ENCODE peak calls at places on chromosomes 11 and 22, in four cellular contexts. One of them, this sample, is unnamed.

GRCh38 chr11:73262851-73263495 is 9.2 kb upstream of the P2RY6 start:
- DNase-seq in NCI-H1092: no peak
- DNase-seq in HepG2: no peak
- DNase-seq in ELR: peak; percentile 42
- DNase-seq in this sample: peak; percentile 67

GRCh38 chr11:27868226-27868625 is 168.0 kb upstream of the BDNF start:
- DNase-seq in NCI-H1092: no peak
- DNase-seq in HepG2: no peak
- DNase-seq in ELR: no peak
- DNase-seq in this sample: no peak

GRCh38 chr11:35618497-35619029 is 303 bp downstream of the FJX1 start:
- DNase-seq in NCI-H1092: no peak
- DNase-seq in HepG2: no peak
- DNase-seq in ELR: peak; percentile 63
- DNase-seq in this sample: peak; percentile 38

GRCh38 chr11:124536520-124536919 is 6.9 kb downstream of the OR8B12 start:
- DNase-seq in NCI-H1092: no peak
- DNase-seq in HepG2: peak; percentile 69
- DNase-seq in ELR: peak; percentile 57
- DNase-seq in this sample: peak; percentile 79

GRCh38 chr22:39959640-39960447 is at the start of gene TMA7B:
- DNase-seq in NCI-H1092: no peak
- DNase-seq in HepG2: no peak
- DNase-seq in ELR: peak; percentile 81
- DNase-seq in this sample: peak; percentile 71

GRCh38 chr22:19943665-19944026 is 2.0 kb upstream of the TXNRD2 start:
- DNase-seq in NCI-H1092: no peak
- DNase-seq in HepG2: peak; percentile 61
- DNase-seq in ELR: peak; percentile 83
- DNase-seq in this sample: peak; percentile 77

GRCh38 chr11:105142167-105142566 is 2.6 kb upstream of the CARD18 start:
- DNase-seq in NCI-H1092: no peak
- DNase-seq in HepG2: no peak
- DNase-seq in ELR: no peak
- DNase-seq in this sample: no peak

GRCh38 chr11:70590356-70590991 is 192.1 kb downstream of the CTTN start:
- DNase-seq in NCI-H1092: no peak
- DNase-seq in HepG2: no peak
- DNase-seq in ELR: no peak
- DNase-seq in this sample: no peak

GRCh38 chr22:18997925-18998315 is 61.8 kb upstream of the PRODH start:
- DNase-seq in NCI-H1092: no peak
- DNase-seq in HepG2: no peak
- DNase-seq in ELR: no peak
- DNase-seq in this sample: no peak

GRCh38 chr11:35857922-35858321 is 85.9 kb upstream of the LDLRAD3 start:
- DNase-seq in NCI-H1092: no peak
- DNase-seq in HepG2: no peak
- DNase-seq in ELR: no peak
- DNase-seq in this sample: no peak

GRCh38 chr11:100594320-100594719 is 92.8 kb upstream of the ARHGAP42 start:
- DNase-seq in NCI-H1092: no peak
- DNase-seq in HepG2: no peak
- DNase-seq in ELR: no peak
- DNase-seq in this sample: no peak

GRCh38 chr22:20885557-20886323 is 26.9 kb downstream of the SNAP29 start:
- DNase-seq in NCI-H1092: peak; percentile 51
- DNase-seq in HepG2: peak; percentile 85
- DNase-seq in ELR: peak; percentile 85
- DNase-seq in this sample: peak; percentile 79

GRCh38 chr11:63552921-63553320 is 10.3 kb downstream of the PLAAT2 start:
- DNase-seq in NCI-H1092: no peak
- DNase-seq in HepG2: no peak
- DNase-seq in ELR: no peak
- DNase-seq in this sample: no peak

GRCh38 chr11:75733346-75734107 is 15.9 kb downstream of the MOGAT2 start:
- DNase-seq in NCI-H1092: peak; percentile 77
- DNase-seq in HepG2: no peak
- DNase-seq in ELR: peak; percentile 13
- DNase-seq in this sample: no peak

GRCh38 chr11:132126973-132127900 is 756.8 kb downstream of the NTM start:
- DNase-seq in NCI-H1092: peak; percentile 88
- DNase-seq in HepG2: peak; percentile 3
- DNase-seq in ELR: peak; percentile 91
- DNase-seq in this sample: peak; percentile 90

GRCh38 chr11:8988329-8989234 is 15.2 kb downstream of the NRIP3 start:
- DNase-seq in NCI-H1092: no peak
- DNase-seq in HepG2: no peak
- DNase-seq in ELR: peak; percentile 68
- DNase-seq in this sample: peak; percentile 52

GRCh38 chr11:2169001-2169370 is 2.6 kb downstream of the TH start:
- DNase-seq in NCI-H1092: no peak
- DNase-seq in HepG2: no peak
- DNase-seq in ELR: no peak
- DNase-seq in this sample: no peak

GRCh38 chr11:44737686-44738085 is 10.9 kb downstream of the TSPAN18 start:
- DNase-seq in NCI-H1092: no peak
- DNase-seq in HepG2: no peak
- DNase-seq in ELR: no peak
- DNase-seq in this sample: no peak

GRCh38 chr11:84019576-84020194 is 733.5 kb upstream of the CCDC90B start:
- DNase-seq in NCI-H1092: no peak
- DNase-seq in HepG2: no peak
- DNase-seq in ELR: peak; percentile 53
- DNase-seq in this sample: peak; percentile 68

GRCh38 chr11:126112547-126112946 is 49.9 kb upstream of the CDON start:
- DNase-seq in NCI-H1092: no peak
- DNase-seq in HepG2: no peak
- DNase-seq in ELR: no peak
- DNase-seq in this sample: peak; percentile 72

GRCh38 chr11:1323779-1324178 is 14.3 kb upstream of the TOLLIP start:
- DNase-seq in NCI-H1092: no peak
- DNase-seq in HepG2: no peak
- DNase-seq in ELR: no peak
- DNase-seq in this sample: no peak

GRCh38 chr11:1746516-1746931 is 3.9 kb downstream of the IFITM10 start:
- DNase-seq in NCI-H1092: no peak
- DNase-seq in HepG2: no peak
- DNase-seq in ELR: no peak
- DNase-seq in this sample: no peak

GRCh38 chr22:28917747-28918543 is 34.6 kb downstream of the ZNRF3 start:
- DNase-seq in NCI-H1092: peak; percentile 20
- DNase-seq in HepG2: peak; percentile 86
- DNase-seq in ELR: no peak
- DNase-seq in this sample: peak; percentile 26

GRCh38 chr22:41296826-41297667 is 4.3 kb upstream of the ZC3H7B start:
- DNase-seq in NCI-H1092: no peak
- DNase-seq in HepG2: peak; percentile 37
- DNase-seq in ELR: no peak
- DNase-seq in this sample: no peak

GRCh38 chr11:28241760-28242159 is 133.6 kb downstream of the METTL15 start:
- DNase-seq in NCI-H1092: no peak
- DNase-seq in HepG2: no peak
- DNase-seq in ELR: no peak
- DNase-seq in this sample: peak; percentile 39